ENCODE peak calls at places on chromosomes 1 and 21, in six cellular contexts. One of them, this sample, is unnamed.
A peak's percentile ranks its signal among the peaks of the same experiment; 100 is the strongest.

GRCh38 chr1:48469616-48470500 is 2.1 kb downstream of the SPATA6 start:
- DNase-seq in HCT116: no peak
- DNase-seq in K562: no peak
- DNase-seq in SK-N-SH: no peak
- DNase-seq in GM12878: no peak
- DNase-seq in H1: no peak
- DNase-seq in this sample: peak; percentile 61

GRCh38 chr1:197911172-197911856 is 5.9 kb upstream of the LHX9 start:
- DNase-seq in HCT116: no peak
- DNase-seq in K562: no peak
- DNase-seq in SK-N-SH: peak; percentile 52
- DNase-seq in GM12878: no peak
- DNase-seq in H1: no peak
- DNase-seq in this sample: peak; percentile 27

GRCh38 chr1:90706437-90707362 is 10.4 kb downstream of the BARHL2 start:
- DNase-seq in HCT116: no peak
- DNase-seq in K562: no peak
- DNase-seq in SK-N-SH: peak; percentile 56
- DNase-seq in GM12878: no peak
- DNase-seq in H1: no peak
- DNase-seq in this sample: no peak

GRCh38 chr1:51621161-51621560 is 4.3 kb downstream of the OSBPL9 start:
- DNase-seq in HCT116: no peak
- DNase-seq in K562: no peak
- DNase-seq in SK-N-SH: no peak
- DNase-seq in GM12878: no peak
- DNase-seq in H1: peak; percentile 19
- DNase-seq in this sample: no peak

GRCh38 chr1:205319081-205320018 is 2.2 kb downstream of the NUAK2 start:
- DNase-seq in HCT116: no peak
- DNase-seq in K562: no peak
- DNase-seq in SK-N-SH: no peak
- DNase-seq in GM12878: no peak
- DNase-seq in H1: no peak
- DNase-seq in this sample: no peak

GRCh38 chr1:215376544-215377264 is 190.4 kb upstream of the KCTD3 start:
- DNase-seq in HCT116: no peak
- DNase-seq in K562: no peak
- DNase-seq in SK-N-SH: no peak
- DNase-seq in GM12878: no peak
- DNase-seq in H1: no peak
- DNase-seq in this sample: no peak

GRCh38 chr1:16425125-16426025 is 11.8 kb downstream of the SPATA21 start:
- DNase-seq in HCT116: no peak
- DNase-seq in K562: peak; percentile 8
- DNase-seq in SK-N-SH: no peak
- DNase-seq in GM12878: no peak
- DNase-seq in H1: no peak
- DNase-seq in this sample: no peak

GRCh38 chr1:76337777-76338176 is 263.2 kb downstream of the ST6GALNAC3 start:
- DNase-seq in HCT116: no peak
- DNase-seq in K562: no peak
- DNase-seq in SK-N-SH: peak; percentile 21
- DNase-seq in GM12878: no peak
- DNase-seq in H1: no peak
- DNase-seq in this sample: no peak

GRCh38 chr1:181525104-181525721 is 41.9 kb downstream of the CACNA1E start:
- DNase-seq in HCT116: no peak
- DNase-seq in K562: no peak
- DNase-seq in SK-N-SH: no peak
- DNase-seq in GM12878: no peak
- DNase-seq in H1: no peak
- DNase-seq in this sample: no peak

GRCh38 chr1:202163281-202164270 is 3.2 kb upstream of the PTPN7 start:
- DNase-seq in HCT116: no peak
- DNase-seq in K562: no peak
- DNase-seq in SK-N-SH: no peak
- DNase-seq in GM12878: no peak
- DNase-seq in H1: no peak
- DNase-seq in this sample: no peak

GRCh38 chr1:168717906-168718891 is 10.8 kb downstream of the DPT start:
- DNase-seq in HCT116: no peak
- DNase-seq in K562: no peak
- DNase-seq in SK-N-SH: no peak
- DNase-seq in GM12878: no peak
- DNase-seq in H1: no peak
- DNase-seq in this sample: no peak

GRCh38 chr1:112998592-112999235 is 42.7 kb upstream of the SLC16A1 start:
- DNase-seq in HCT116: no peak
- DNase-seq in K562: no peak
- DNase-seq in SK-N-SH: peak; percentile 21
- DNase-seq in GM12878: no peak
- DNase-seq in H1: no peak
- DNase-seq in this sample: peak; percentile 5

GRCh38 chr1:15344800-15345710 is 64.6 kb upstream of the EFHD2 start:
- DNase-seq in HCT116: no peak
- DNase-seq in K562: no peak
- DNase-seq in SK-N-SH: no peak
- DNase-seq in GM12878: no peak
- DNase-seq in H1: no peak
- DNase-seq in this sample: no peak

GRCh38 chr1:47693115-47693514 is 255.3 kb downstream of the FOXD2 start:
- DNase-seq in HCT116: no peak
- DNase-seq in K562: no peak
- DNase-seq in SK-N-SH: no peak
- DNase-seq in GM12878: no peak
- DNase-seq in H1: no peak
- DNase-seq in this sample: no peak

GRCh38 chr1:5921129-5921528 is 71.1 kb downstream of the NPHP4 start:
- DNase-seq in HCT116: no peak
- DNase-seq in K562: no peak
- DNase-seq in SK-N-SH: no peak
- DNase-seq in GM12878: no peak
- DNase-seq in H1: no peak
- DNase-seq in this sample: no peak

GRCh38 chr1:11751087-11751486 is 10.9 kb upstream of the C1orf167 start:
- DNase-seq in HCT116: no peak
- DNase-seq in K562: no peak
- DNase-seq in SK-N-SH: no peak
- DNase-seq in GM12878: no peak
- DNase-seq in H1: no peak
- DNase-seq in this sample: no peak

GRCh38 chr1:17858027-17858426 is 102.9 kb downstream of the ACTL8 start:
- DNase-seq in HCT116: no peak
- DNase-seq in K562: no peak
- DNase-seq in SK-N-SH: no peak
- DNase-seq in GM12878: no peak
- DNase-seq in H1: no peak
- DNase-seq in this sample: no peak
- TF ChIP-seq JUND in HCT116: no peak
- TF ChIP-seq JUND in K562: no peak
- TF ChIP-seq JUND in SK-N-SH: no peak
- TF ChIP-seq JUND in GM12878: no peak
- TF ChIP-seq JUND in H1: no peak
- TF ChIP-seq JUND in this sample: no peak

GRCh38 chr21:45471229-45472052 is 66.5 kb downstream of the COL18A1 start:
- DNase-seq in HCT116: no peak
- DNase-seq in K562: no peak
- DNase-seq in SK-N-SH: no peak
- DNase-seq in GM12878: no peak
- DNase-seq in H1: no peak
- DNase-seq in this sample: no peak
- TF ChIP-seq JUND in HCT116: no peak
- TF ChIP-seq JUND in K562: no peak
- TF ChIP-seq JUND in SK-N-SH: no peak
- TF ChIP-seq JUND in GM12878: no peak
- TF ChIP-seq JUND in H1: no peak
- TF ChIP-seq JUND in this sample: no peak

GRCh38 chr21:37675202-37675801 is 241.0 kb downstream of the KCNJ6 start:
- DNase-seq in HCT116: peak; percentile 27
- DNase-seq in K562: peak; percentile 83
- DNase-seq in SK-N-SH: peak; percentile 80
- DNase-seq in GM12878: no peak
- DNase-seq in H1: peak; percentile 29
- DNase-seq in this sample: peak; percentile 60
- TF ChIP-seq JUND in HCT116: no peak
- TF ChIP-seq JUND in K562: peak; percentile 32
- TF ChIP-seq JUND in SK-N-SH: no peak
- TF ChIP-seq JUND in GM12878: no peak
- TF ChIP-seq JUND in H1: no peak
- TF ChIP-seq JUND in this sample: no peak

DNA sequence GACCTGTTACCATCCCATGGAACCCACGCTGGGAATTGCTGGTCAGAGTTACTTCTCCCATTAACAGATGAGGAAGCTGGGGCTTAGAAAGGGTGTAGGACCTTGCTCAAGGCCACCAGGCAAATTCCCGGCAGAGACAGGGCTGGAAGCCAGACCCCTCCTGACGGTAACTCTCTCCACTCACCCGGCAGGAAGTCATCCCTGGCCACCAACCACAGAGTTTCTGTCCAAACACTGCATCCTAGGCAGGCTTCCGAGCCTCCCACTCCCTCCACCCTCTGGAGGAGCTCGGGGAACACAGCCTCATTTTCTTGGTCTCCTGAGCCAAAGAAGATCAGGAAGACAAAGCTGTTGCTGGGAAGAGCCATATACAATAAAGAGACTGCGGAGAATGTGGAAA is 25.0 kb upstream of the ZNF436 start:
- DNase-seq in HCT116: no peak
- DNase-seq in K562: no peak
- DNase-seq in SK-N-SH: peak; percentile 50
- DNase-seq in GM12878: no peak
- DNase-seq in H1: no peak
- DNase-seq in this sample: no peak
- TF ChIP-seq JUND in HCT116: no peak
- TF ChIP-seq JUND in K562: no peak
- TF ChIP-seq JUND in SK-N-SH: no peak
- TF ChIP-seq JUND in GM12878: no peak
- TF ChIP-seq JUND in H1: no peak
- TF ChIP-seq JUND in this sample: no peak

GRCh38 chr21:25639167-25639921 is at the start of gene JAM2:
- DNase-seq in HCT116: no peak
- DNase-seq in K562: no peak
- DNase-seq in SK-N-SH: peak; percentile 88
- DNase-seq in GM12878: no peak
- DNase-seq in H1: no peak
- DNase-seq in this sample: peak; percentile 26
- TF ChIP-seq JUND in HCT116: no peak
- TF ChIP-seq JUND in K562: no peak
- TF ChIP-seq JUND in SK-N-SH: no peak
- TF ChIP-seq JUND in GM12878: no peak
- TF ChIP-seq JUND in H1: no peak
- TF ChIP-seq JUND in this sample: no peak

GRCh38 chr1:87572891-87573290 is 244.2 kb downstream of the LMO4 start:
- DNase-seq in HCT116: no peak
- DNase-seq in K562: no peak
- DNase-seq in SK-N-SH: no peak
- DNase-seq in GM12878: no peak
- DNase-seq in H1: no peak
- DNase-seq in this sample: no peak
- TF ChIP-seq JUND in HCT116: no peak
- TF ChIP-seq JUND in K562: no peak
- TF ChIP-seq JUND in SK-N-SH: no peak
- TF ChIP-seq JUND in GM12878: no peak
- TF ChIP-seq JUND in H1: no peak
- TF ChIP-seq JUND in this sample: no peak

This sample was measured in T47D.